ENCODE peak calls at places on chromosome 3, in six cellular contexts. T, H, A, C, Z and V are unnamed samples.

GRCh38 chr3:66602691-66603090 is 101.9 kb upstream of the LRIG1 start:
- DNase-seq in H (no peak), C (no peak), T (no peak), A (no peak), Z (no peak), V (no peak)

GRCh38 chr3:113844622-113845222 is 6.1 kb downstream of the GRAMD1C start:
- DNase-seq in A (no peak), Z (no peak), H (peak; percentile 48), T (peak; percentile 38), C (peak; percentile 51), V (peak; percentile 55)

GRCh38 chr3:50850639-50851511 is 176.1 kb downstream of the DOCK3 start:
- DNase-seq in H (no peak), A (no peak), C (no peak), Z (no peak), T (no peak), V (no peak)

GRCh38 chr3:141202682-141203081 is 28.9 kb upstream of the PXYLP1 start:
- DNase-seq in Z (no peak), H (no peak), T (no peak), A (no peak), C (no peak), V (no peak)

GRCh38 chr3:99330281-99330680 is 308.1 kb upstream of the COL8A1 start:
- DNase-seq in H (no peak), C (peak; percentile 73), T (no peak), A (no peak), Z (no peak), V (no peak)

GRCh38 chr3:113110263-113110662 is 101.1 kb upstream of the BOC start:
- DNase-seq in H (no peak), Z (no peak), C (no peak), T (no peak), A (no peak), V (no peak)

GRCh38 chr3:11128682-11129632 is 25.3 kb upstream of the HRH1 start:
- DNase-seq in C (no peak), Z (no peak), T (peak; percentile 25), A (no peak), H (no peak), V (no peak)

GRCh38 chr3:10189557-10190374 is 25.0 kb downstream of the IRAK2 start:
- DNase-seq in C (peak; percentile 25), Z (no peak), T (no peak), A (no peak), H (peak; percentile 97), V (peak; percentile 82)

GRCh38 chr3:32084870-32085269 is 21.6 kb upstream of the GPD1L start:
- DNase-seq in T (no peak), C (no peak), A (no peak), Z (no peak), H (no peak), V (no peak)

GRCh38 chr3:144553301-144553700 is 581.7 kb downstream of the DIPK2A start:
- DNase-seq in T (no peak), A (no peak), C (no peak), H (no peak), Z (no peak), V (no peak)

GRCh38 chr3:38121832-38122461 is 15.0 kb downstream of the ACAA1 start:
- DNase-seq in Z (no peak), T (no peak), H (no peak), C (no peak), A (no peak), V (no peak)

GRCh38 chr3:141049681-141050080 is 1.5 kb upstream of the SPSB4 start:
- DNase-seq in H (no peak), T (no peak), C (no peak), Z (no peak), A (no peak), V (no peak)

GRCh38 chr3:82354181-82354696 is 592.8 kb upstream of the GBE1 start:
- DNase-seq in T (no peak), H (peak; percentile 2), Z (no peak), A (no peak), C (no peak), V (no peak)

GRCh38 chr3:44870375-44871061 is 3.9 kb upstream of the TGM4 start:
- DNase-seq in H (no peak), A (no peak), C (no peak), Z (no peak), T (no peak), V (no peak)

GRCh38 chr3:55721716-55722484 is 234.8 kb upstream of the WNT5A start:
- DNase-seq in H (no peak), A (no peak), Z (no peak), C (peak; percentile 48), T (peak; percentile 60), V (peak; percentile 50)

GRCh38 chr3:52934626-52935530 is 37.5 kb upstream of the STIMATE start:
- DNase-seq in Z (peak; percentile 18), H (peak; percentile 88), C (peak; percentile 58), T (peak; percentile 63), A (no peak), V (peak; percentile 57)

GRCh38 chr3:74633021-74633420 is 18.6 kb upstream of the CNTN3 start:
- DNase-seq in Z (no peak), T (peak; percentile 46), A (no peak), H (no peak), C (no peak), V (no peak)

GRCh38 chr3:23992051-23992628 is 47.1 kb downstream of the NR1D2 start:
- DNase-seq in H (peak; percentile 73), Z (no peak), T (no peak), C (peak; percentile 59), A (no peak), V (no peak)

GRCh38 chr3:8554725-8555621 is 53.4 kb downstream of the LMCD1 start:
- DNase-seq in H (no peak), C (peak; percentile 96), Z (no peak), T (peak; percentile 92), A (no peak), V (no peak)

GRCh38 chr3:20080956-20081554 is 40.8 kb downstream of the KAT2B start:
- DNase-seq in C (no peak), Z (no peak), A (no peak), T (no peak), H (peak; percentile 73), V (no peak)

GRCh38 chr3:161700998-161701397 is 204.4 kb downstream of the OTOL1 start:
- DNase-seq in C (no peak), Z (no peak), A (no peak), H (no peak), T (no peak), V (peak; percentile 81)

GRCh38 chr3:48012659-48013058 is 3.6 kb downstream of the MAP4 start:
- DNase-seq in C (no peak), A (no peak), H (no peak), Z (no peak), T (no peak), V (no peak)

GRCh38 chr3:35748144-35748543 is 108.8 kb downstream of the ARPP21 start:
- DNase-seq in H (no peak), Z (no peak), C (no peak), T (no peak), A (no peak), V (no peak)

GRCh38 chr3:171676600-171677175 is 133.6 kb downstream of the PLD1 start:
- DNase-seq in A (no peak), Z (no peak), H (no peak), C (no peak), T (no peak), V (no peak)